ENCODE peak calls at places on chromosomes 7 and 10, in ten cellular contexts. One of them, this sample, is unnamed.

GRCh38 chr10:16440396-16441105 is 3.7 kb downstream of the PTER start:
- DNase-seq in pancreas: no peak
- DNase-seq in ovary: no peak
- DNase-seq in fibroblast of pulmonary artery: peak
- DNase-seq in CD8-positive, alpha-beta T cell: no peak
- DNase-seq in heart left ventricle: no peak
- DNase-seq in colonic mucosa: peak
- DNase-seq in mesothelial cell of epicardium: no peak
- DNase-seq in WTC11: no peak
- DNase-seq in Calu3: peak
- DNase-seq in this sample: no peak

GRCh38 chr10:35219292-35219691 is 92.6 kb downstream of the CREM start:
- DNase-seq in ovary: no peak
- DNase-seq in CD8-positive, alpha-beta T cell: no peak
- DNase-seq in mesothelial cell of epicardium: no peak
- DNase-seq in pancreas: no peak
- DNase-seq in colonic mucosa: no peak
- DNase-seq in heart left ventricle: no peak
- DNase-seq in fibroblast of pulmonary artery: no peak
- DNase-seq in WTC11: no peak
- DNase-seq in Calu3: no peak
- DNase-seq in this sample: no peak

GRCh38 chr10:109966961-109967738 is 40.6 kb upstream of the ADD3 start:
- DNase-seq in Calu3: peak
- DNase-seq in pancreas: no peak
- DNase-seq in mesothelial cell of epicardium: no peak
- DNase-seq in colonic mucosa: peak
- DNase-seq in heart left ventricle: peak
- DNase-seq in fibroblast of pulmonary artery: peak
- DNase-seq in CD8-positive, alpha-beta T cell: no peak
- DNase-seq in ovary: peak
- DNase-seq in WTC11: no peak
- DNase-seq in this sample: peak

GRCh38 chr7:28729685-28730084 is 228.4 kb downstream of the TRIL start:
- DNase-seq in pancreas: no peak
- DNase-seq in colonic mucosa: no peak
- DNase-seq in WTC11: no peak
- DNase-seq in CD8-positive, alpha-beta T cell: no peak
- DNase-seq in ovary: no peak
- DNase-seq in mesothelial cell of epicardium: no peak
- DNase-seq in fibroblast of pulmonary artery: peak
- DNase-seq in Calu3: no peak
- DNase-seq in heart left ventricle: no peak
- DNase-seq in this sample: no peak

GRCh38 chr7:28207486-28208158 is 27.0 kb upstream of the JAZF1 start:
- DNase-seq in heart left ventricle: no peak
- DNase-seq in WTC11: no peak
- DNase-seq in CD8-positive, alpha-beta T cell: no peak
- DNase-seq in fibroblast of pulmonary artery: peak
- DNase-seq in ovary: no peak
- DNase-seq in Calu3: no peak
- DNase-seq in colonic mucosa: no peak
- DNase-seq in pancreas: no peak
- DNase-seq in mesothelial cell of epicardium: no peak
- DNase-seq in this sample: no peak

GRCh38 chr7:124718032-124718766 is 47.4 kb downstream of the GPR37 start:
- DNase-seq in pancreas: no peak
- DNase-seq in fibroblast of pulmonary artery: no peak
- DNase-seq in CD8-positive, alpha-beta T cell: no peak
- DNase-seq in ovary: no peak
- DNase-seq in mesothelial cell of epicardium: no peak
- DNase-seq in Calu3: no peak
- DNase-seq in colonic mucosa: no peak
- DNase-seq in WTC11: no peak
- DNase-seq in heart left ventricle: no peak
- DNase-seq in this sample: no peak

GRCh38 chr10:91672021-91672608 is 39.2 kb upstream of the PPP1R3C start:
- DNase-seq in CD8-positive, alpha-beta T cell: no peak
- DNase-seq in mesothelial cell of epicardium: no peak
- DNase-seq in fibroblast of pulmonary artery: peak
- DNase-seq in WTC11: no peak
- DNase-seq in ovary: no peak
- DNase-seq in heart left ventricle: no peak
- DNase-seq in colonic mucosa: no peak
- DNase-seq in Calu3: no peak
- DNase-seq in pancreas: no peak
- DNase-seq in this sample: peak

GRCh38 chr10:119849031-119849789 is 23.4 kb downstream of the MCMBP start:
- DNase-seq in colonic mucosa: no peak
- DNase-seq in Calu3: no peak
- DNase-seq in mesothelial cell of epicardium: no peak
- DNase-seq in fibroblast of pulmonary artery: peak
- DNase-seq in ovary: no peak
- DNase-seq in heart left ventricle: no peak
- DNase-seq in WTC11: no peak
- DNase-seq in CD8-positive, alpha-beta T cell: no peak
- DNase-seq in pancreas: no peak
- DNase-seq in this sample: no peak

GRCh38 chr7:121172484-121172883 is 156.3 kb upstream of the WNT16 start:
- DNase-seq in CD8-positive, alpha-beta T cell: no peak
- DNase-seq in WTC11: no peak
- DNase-seq in heart left ventricle: no peak
- DNase-seq in Calu3: no peak
- DNase-seq in fibroblast of pulmonary artery: no peak
- DNase-seq in mesothelial cell of epicardium: no peak
- DNase-seq in pancreas: no peak
- DNase-seq in colonic mucosa: no peak
- DNase-seq in ovary: no peak
- DNase-seq in this sample: no peak

GRCh38 chr7:24971333-24972165 is 8.4 kb downstream of the OSBPL3 start:
- DNase-seq in fibroblast of pulmonary artery: peak
- DNase-seq in heart left ventricle: no peak
- DNase-seq in mesothelial cell of epicardium: no peak
- DNase-seq in ovary: no peak
- DNase-seq in Calu3: peak
- DNase-seq in colonic mucosa: no peak
- DNase-seq in CD8-positive, alpha-beta T cell: no peak
- DNase-seq in pancreas: no peak
- DNase-seq in WTC11: no peak
- DNase-seq in this sample: no peak

GRCh38 chr7:88759216-88759955 is at the start of gene ZNF804B:
- DNase-seq in mesothelial cell of epicardium: peak
- DNase-seq in pancreas: peak
- DNase-seq in colonic mucosa: no peak
- DNase-seq in CD8-positive, alpha-beta T cell: no peak
- DNase-seq in Calu3: no peak
- DNase-seq in WTC11: peak
- DNase-seq in fibroblast of pulmonary artery: no peak
- DNase-seq in heart left ventricle: peak
- DNase-seq in ovary: peak
- DNase-seq in this sample: peak

GRCh38 chr7:23893942-23894890 is 184.2 kb downstream of the STK31 start:
- DNase-seq in Calu3: no peak
- DNase-seq in fibroblast of pulmonary artery: peak
- DNase-seq in ovary: no peak
- DNase-seq in CD8-positive, alpha-beta T cell: no peak
- DNase-seq in mesothelial cell of epicardium: no peak
- DNase-seq in pancreas: no peak
- DNase-seq in WTC11: no peak
- DNase-seq in colonic mucosa: no peak
- DNase-seq in heart left ventricle: no peak
- DNase-seq in this sample: no peak

GRCh38 chr7:26200113-26200443 is 468 bp downstream of the HNRNPA2B1 start:
- DNase-seq in WTC11: peak
- DNase-seq in CD8-positive, alpha-beta T cell: peak
- DNase-seq in ovary: peak
- DNase-seq in heart left ventricle: peak
- DNase-seq in pancreas: peak
- DNase-seq in colonic mucosa: peak
- DNase-seq in fibroblast of pulmonary artery: peak
- DNase-seq in mesothelial cell of epicardium: peak
- DNase-seq in Calu3: peak
- DNase-seq in this sample: peak

GRCh38 chr10:96919785-96920425 is 87.8 kb downstream of the LCOR start:
- DNase-seq in colonic mucosa: no peak
- DNase-seq in pancreas: no peak
- DNase-seq in fibroblast of pulmonary artery: peak
- DNase-seq in Calu3: no peak
- DNase-seq in ovary: no peak
- DNase-seq in mesothelial cell of epicardium: no peak
- DNase-seq in CD8-positive, alpha-beta T cell: no peak
- DNase-seq in heart left ventricle: no peak
- DNase-seq in WTC11: no peak
- DNase-seq in this sample: no peak

GRCh38 chr7:20385121-20385520 is 54.4 kb downstream of the ITGB8 start:
- DNase-seq in pancreas: no peak
- DNase-seq in WTC11: no peak
- DNase-seq in fibroblast of pulmonary artery: peak
- DNase-seq in heart left ventricle: no peak
- DNase-seq in mesothelial cell of epicardium: no peak
- DNase-seq in colonic mucosa: no peak
- DNase-seq in Calu3: no peak
- DNase-seq in ovary: no peak
- DNase-seq in CD8-positive, alpha-beta T cell: no peak
- DNase-seq in this sample: no peak

GRCh38 chr10:70880077-70880534 is 8.3 kb downstream of the PCBD1 start:
- DNase-seq in Calu3: peak
- DNase-seq in WTC11: peak
- DNase-seq in heart left ventricle: peak
- DNase-seq in colonic mucosa: peak
- DNase-seq in CD8-positive, alpha-beta T cell: peak
- DNase-seq in ovary: peak
- DNase-seq in pancreas: peak
- DNase-seq in fibroblast of pulmonary artery: peak
- DNase-seq in mesothelial cell of epicardium: peak
- DNase-seq in this sample: peak

GRCh38 chr7:43071604-43072003 is 40.8 kb upstream of the HECW1 start:
- DNase-seq in CD8-positive, alpha-beta T cell: no peak
- DNase-seq in pancreas: no peak
- DNase-seq in fibroblast of pulmonary artery: peak
- DNase-seq in ovary: no peak
- DNase-seq in WTC11: peak
- DNase-seq in heart left ventricle: no peak
- DNase-seq in Calu3: peak
- DNase-seq in mesothelial cell of epicardium: no peak
- DNase-seq in colonic mucosa: no peak
- DNase-seq in this sample: peak
- TF ChIP-seq CTCF in CD8-positive, alpha-beta T cell: no peak
- TF ChIP-seq CTCF in pancreas: no peak
- TF ChIP-seq CTCF in fibroblast of pulmonary artery: peak
- TF ChIP-seq CTCF in ovary: no peak
- TF ChIP-seq CTCF in WTC11: peak
- TF ChIP-seq CTCF in heart left ventricle: no peak
- TF ChIP-seq CTCF in Calu3: no peak
- TF ChIP-seq CTCF in mesothelial cell of epicardium: no peak
- TF ChIP-seq CTCF in colonic mucosa: no peak
- TF ChIP-seq CTCF in this sample: peak

DNA sequence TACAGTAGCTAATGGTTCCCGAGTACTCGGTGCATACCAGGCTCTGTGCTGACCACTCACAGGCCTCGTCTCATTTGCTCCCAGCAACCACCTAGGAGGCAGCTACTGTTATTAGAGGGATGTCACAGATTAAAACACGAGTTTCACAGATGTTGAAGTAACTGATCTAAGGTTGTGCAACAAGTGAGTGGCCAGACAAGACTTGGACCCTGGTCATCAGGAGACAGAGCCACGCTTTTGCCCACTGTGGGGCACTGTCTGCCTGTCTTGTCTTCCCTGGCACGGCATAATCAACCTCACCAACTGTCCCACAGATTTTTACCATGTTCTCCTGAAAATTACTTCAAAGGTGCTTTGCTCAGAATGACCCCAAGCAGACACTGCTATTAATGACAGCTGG is 111.6 kb upstream of the HABP2 start:
- DNase-seq in ovary: peak
- DNase-seq in CD8-positive, alpha-beta T cell: no peak
- DNase-seq in heart left ventricle: no peak
- DNase-seq in WTC11: no peak
- DNase-seq in mesothelial cell of epicardium: no peak
- DNase-seq in fibroblast of pulmonary artery: no peak
- DNase-seq in pancreas: no peak
- DNase-seq in colonic mucosa: no peak
- DNase-seq in Calu3: no peak
- DNase-seq in this sample: no peak
- TF ChIP-seq CTCF in ovary: no peak
- TF ChIP-seq CTCF in CD8-positive, alpha-beta T cell: no peak
- TF ChIP-seq CTCF in heart left ventricle: no peak
- TF ChIP-seq CTCF in WTC11: no peak
- TF ChIP-seq CTCF in mesothelial cell of epicardium: no peak
- TF ChIP-seq CTCF in fibroblast of pulmonary artery: no peak
- TF ChIP-seq CTCF in pancreas: no peak
- TF ChIP-seq CTCF in colonic mucosa: no peak
- TF ChIP-seq CTCF in Calu3: no peak
- TF ChIP-seq CTCF in this sample: no peak

DNA sequence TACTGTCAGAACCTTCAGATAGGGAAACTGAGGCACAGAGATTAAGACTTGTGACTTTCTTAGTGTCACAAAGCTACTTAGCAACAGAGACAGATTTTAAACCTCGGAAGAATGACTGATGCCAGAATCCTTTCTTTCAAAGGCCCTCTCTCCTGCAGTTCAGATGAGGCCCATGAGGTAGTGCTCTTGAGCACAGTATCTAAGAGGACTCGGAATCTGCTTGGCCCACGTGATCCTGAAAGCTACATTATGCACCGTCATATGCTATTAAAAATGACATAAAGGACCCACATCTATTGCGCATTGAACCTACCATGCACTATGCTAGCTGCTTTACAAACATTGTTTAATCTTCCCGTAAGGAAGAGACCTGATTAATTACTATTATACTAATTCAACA is 355.9 kb downstream of the SFMBT2 start:
- DNase-seq in colonic mucosa: no peak
- DNase-seq in mesothelial cell of epicardium: no peak
- DNase-seq in CD8-positive, alpha-beta T cell: no peak
- DNase-seq in ovary: no peak
- DNase-seq in fibroblast of pulmonary artery: peak
- DNase-seq in WTC11: peak
- DNase-seq in Calu3: no peak
- DNase-seq in heart left ventricle: no peak
- DNase-seq in pancreas: no peak
- DNase-seq in this sample: no peak
- TF ChIP-seq CTCF in colonic mucosa: no peak
- TF ChIP-seq CTCF in mesothelial cell of epicardium: no peak
- TF ChIP-seq CTCF in CD8-positive, alpha-beta T cell: no peak
- TF ChIP-seq CTCF in ovary: no peak
- TF ChIP-seq CTCF in fibroblast of pulmonary artery: peak
- TF ChIP-seq CTCF in WTC11: peak
- TF ChIP-seq CTCF in Calu3: no peak
- TF ChIP-seq CTCF in heart left ventricle: peak
- TF ChIP-seq CTCF in pancreas: no peak
- TF ChIP-seq CTCF in this sample: peak

DNA sequence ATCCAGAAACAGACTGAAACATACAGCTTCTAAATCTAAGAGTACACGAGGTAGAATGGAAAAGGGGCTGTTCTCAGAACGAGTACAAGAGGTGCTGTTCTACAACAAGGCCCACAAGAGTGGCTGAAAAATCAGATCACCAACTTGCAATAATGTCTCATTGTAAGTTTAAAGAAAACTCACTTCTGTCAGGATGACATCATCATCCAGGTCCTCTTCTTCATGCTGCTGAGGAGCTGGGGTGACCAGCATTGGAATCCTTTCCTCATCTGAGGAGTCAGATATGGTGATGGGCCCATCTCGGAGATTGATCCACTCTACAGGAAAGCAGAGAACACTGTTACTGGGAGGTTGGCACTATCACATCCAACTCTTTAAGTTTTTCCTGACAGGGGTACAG is 28.8 kb downstream of the RNF216 start:
- DNase-seq in ovary: no peak
- DNase-seq in colonic mucosa: no peak
- DNase-seq in heart left ventricle: no peak
- DNase-seq in fibroblast of pulmonary artery: no peak
- DNase-seq in Calu3: no peak
- DNase-seq in WTC11: no peak
- DNase-seq in pancreas: no peak
- DNase-seq in mesothelial cell of epicardium: no peak
- DNase-seq in CD8-positive, alpha-beta T cell: no peak
- DNase-seq in this sample: no peak
- TF ChIP-seq CTCF in ovary: no peak
- TF ChIP-seq CTCF in colonic mucosa: no peak
- TF ChIP-seq CTCF in heart left ventricle: no peak
- TF ChIP-seq CTCF in fibroblast of pulmonary artery: no peak
- TF ChIP-seq CTCF in Calu3: no peak
- TF ChIP-seq CTCF in WTC11: no peak
- TF ChIP-seq CTCF in pancreas: no peak
- TF ChIP-seq CTCF in mesothelial cell of epicardium: no peak
- TF ChIP-seq CTCF in CD8-positive, alpha-beta T cell: no peak
- TF ChIP-seq CTCF in this sample: no peak